ENCODE peak calls at places on chromosomes 1 and 21, in seven cellular contexts. One of them, this sample, is unnamed.
A peak's percentile ranks its signal among the peaks of the same experiment; 100 is the strongest.

GRCh38 chr21:16061194-16061593 is 331.4 kb downstream of the USP25 start:
- ATAC-seq in heart left ventricle: no peak
- ATAC-seq in left lobe of liver: no peak
- ATAC-seq in lower lobe of right lung: no peak
- ATAC-seq in body of pancreas: no peak
- ATAC-seq in foreskin keratinocyte: no peak
- ATAC-seq in activated T-cell treated with anti-CD3 and anti-CD28 coated beads, Interleukin-2, amount 50 U/mL, for 72 hours: no peak
- ATAC-seq in this sample: no peak

GRCh38 chr1:219928791-219929118 is 398 bp upstream of the SLC30A10 start:
- ATAC-seq in heart left ventricle: no peak
- ATAC-seq in foreskin keratinocyte: peak; percentile 29
- ATAC-seq in body of pancreas: no peak
- ATAC-seq in left lobe of liver: peak; percentile 45
- ATAC-seq in activated T-cell treated with anti-CD3 and anti-CD28 coated beads, Interleukin-2, amount 50 U/mL, for 72 hours: no peak
- ATAC-seq in lower lobe of right lung: no peak
- ATAC-seq in this sample: peak; percentile 23

GRCh38 chr21:31892686-31893085 is 19.9 kb downstream of the HUNK start:
- ATAC-seq in left lobe of liver: no peak
- ATAC-seq in body of pancreas: no peak
- ATAC-seq in lower lobe of right lung: no peak
- ATAC-seq in foreskin keratinocyte: no peak
- ATAC-seq in activated T-cell treated with anti-CD3 and anti-CD28 coated beads, Interleukin-2, amount 50 U/mL, for 72 hours: no peak
- ATAC-seq in heart left ventricle: no peak
- ATAC-seq in this sample: no peak

GRCh38 chr1:91693542-91693941 is 192.4 kb downstream of the TGFBR3 start:
- ATAC-seq in body of pancreas: peak; percentile 86
- ATAC-seq in lower lobe of right lung: peak; percentile 41
- ATAC-seq in left lobe of liver: peak; percentile 67
- ATAC-seq in heart left ventricle: peak; percentile 93
- ATAC-seq in foreskin keratinocyte: no peak
- ATAC-seq in activated T-cell treated with anti-CD3 and anti-CD28 coated beads, Interleukin-2, amount 50 U/mL, for 72 hours: no peak
- ATAC-seq in this sample: no peak

GRCh38 chr1:149931212-149931805 is 3.7 kb upstream of the SF3B4 start:
- ATAC-seq in lower lobe of right lung: no peak
- ATAC-seq in heart left ventricle: no peak
- ATAC-seq in body of pancreas: no peak
- ATAC-seq in left lobe of liver: no peak
- ATAC-seq in activated T-cell treated with anti-CD3 and anti-CD28 coated beads, Interleukin-2, amount 50 U/mL, for 72 hours: no peak
- ATAC-seq in foreskin keratinocyte: no peak
- ATAC-seq in this sample: no peak

GRCh38 chr1:217343907-217344306 is 287.0 kb downstream of the GPATCH2 start:
- ATAC-seq in activated T-cell treated with anti-CD3 and anti-CD28 coated beads, Interleukin-2, amount 50 U/mL, for 72 hours: no peak
- ATAC-seq in left lobe of liver: no peak
- ATAC-seq in body of pancreas: no peak
- ATAC-seq in heart left ventricle: no peak
- ATAC-seq in foreskin keratinocyte: no peak
- ATAC-seq in lower lobe of right lung: no peak
- ATAC-seq in this sample: no peak

GRCh38 chr1:16267690-16268180 is 30.8 kb upstream of the CPLANE2 start:
- ATAC-seq in left lobe of liver: no peak
- ATAC-seq in lower lobe of right lung: no peak
- ATAC-seq in body of pancreas: no peak
- ATAC-seq in heart left ventricle: no peak
- ATAC-seq in activated T-cell treated with anti-CD3 and anti-CD28 coated beads, Interleukin-2, amount 50 U/mL, for 72 hours: no peak
- ATAC-seq in foreskin keratinocyte: no peak
- ATAC-seq in this sample: no peak

GRCh38 chr1:47996406-47997226 is 569 bp downstream of the TRABD2B start:
- ATAC-seq in left lobe of liver: peak; percentile 39
- ATAC-seq in foreskin keratinocyte: peak; percentile 28
- ATAC-seq in body of pancreas: peak; percentile 41
- ATAC-seq in heart left ventricle: peak; percentile 15
- ATAC-seq in activated T-cell treated with anti-CD3 and anti-CD28 coated beads, Interleukin-2, amount 50 U/mL, for 72 hours: no peak
- ATAC-seq in lower lobe of right lung: peak; percentile 25
- ATAC-seq in this sample: peak; percentile 9

GRCh38 chr21:37592496-37592895 is 225.9 kb downstream of the DYRK1A start:
- ATAC-seq in heart left ventricle: no peak
- ATAC-seq in body of pancreas: no peak
- ATAC-seq in lower lobe of right lung: no peak
- ATAC-seq in left lobe of liver: no peak
- ATAC-seq in foreskin keratinocyte: no peak
- ATAC-seq in activated T-cell treated with anti-CD3 and anti-CD28 coated beads, Interleukin-2, amount 50 U/mL, for 72 hours: no peak
- ATAC-seq in this sample: no peak

GRCh38 chr21:38567577-38568360 is 69.5 kb upstream of the ERG start:
- ATAC-seq in heart left ventricle: no peak
- ATAC-seq in left lobe of liver: no peak
- ATAC-seq in lower lobe of right lung: no peak
- ATAC-seq in body of pancreas: no peak
- ATAC-seq in activated T-cell treated with anti-CD3 and anti-CD28 coated beads, Interleukin-2, amount 50 U/mL, for 72 hours: no peak
- ATAC-seq in foreskin keratinocyte: peak; percentile 62
- ATAC-seq in this sample: no peak

GRCh38 chr1:60989745-60990718 is 92.3 kb upstream of the NFIA start:
- ATAC-seq in left lobe of liver: no peak
- ATAC-seq in lower lobe of right lung: peak; percentile 28
- ATAC-seq in heart left ventricle: peak; percentile 83
- ATAC-seq in activated T-cell treated with anti-CD3 and anti-CD28 coated beads, Interleukin-2, amount 50 U/mL, for 72 hours: no peak
- ATAC-seq in body of pancreas: peak; percentile 35
- ATAC-seq in foreskin keratinocyte: peak; percentile 55
- ATAC-seq in this sample: no peak

GRCh38 chr1:171434717-171435346 is 50.5 kb upstream of the PRRC2C start:
- ATAC-seq in lower lobe of right lung: peak; percentile 73
- ATAC-seq in activated T-cell treated with anti-CD3 and anti-CD28 coated beads, Interleukin-2, amount 50 U/mL, for 72 hours: peak; percentile 83
- ATAC-seq in heart left ventricle: peak; percentile 79
- ATAC-seq in foreskin keratinocyte: peak; percentile 57
- ATAC-seq in left lobe of liver: no peak
- ATAC-seq in body of pancreas: peak; percentile 33
- ATAC-seq in this sample: peak; percentile 72

GRCh38 chr1:159205225-159205624 is 550 bp downstream of the ACKR1 start:
- ATAC-seq in heart left ventricle: no peak
- ATAC-seq in activated T-cell treated with anti-CD3 and anti-CD28 coated beads, Interleukin-2, amount 50 U/mL, for 72 hours: no peak
- ATAC-seq in left lobe of liver: no peak
- ATAC-seq in lower lobe of right lung: no peak
- ATAC-seq in foreskin keratinocyte: no peak
- ATAC-seq in body of pancreas: no peak
- ATAC-seq in this sample: no peak

GRCh38 chr1:227913446-227913968 is 34.2 kb downstream of the WNT9A start:
- ATAC-seq in activated T-cell treated with anti-CD3 and anti-CD28 coated beads, Interleukin-2, amount 50 U/mL, for 72 hours: no peak
- ATAC-seq in foreskin keratinocyte: no peak
- ATAC-seq in heart left ventricle: no peak
- ATAC-seq in lower lobe of right lung: no peak
- ATAC-seq in left lobe of liver: no peak
- ATAC-seq in body of pancreas: no peak
- ATAC-seq in this sample: no peak

GRCh38 chr1:43235451-43236121 is 34.2 kb upstream of the TMEM125 start:
- ATAC-seq in heart left ventricle: peak; percentile 57
- ATAC-seq in lower lobe of right lung: peak; percentile 36
- ATAC-seq in activated T-cell treated with anti-CD3 and anti-CD28 coated beads, Interleukin-2, amount 50 U/mL, for 72 hours: no peak
- ATAC-seq in foreskin keratinocyte: no peak
- ATAC-seq in body of pancreas: no peak
- ATAC-seq in left lobe of liver: peak; percentile 78
- ATAC-seq in this sample: peak; percentile 50

GRCh38 chr1:26828352-26829093 is 2.0 kb downstream of the ZDHHC18 start:
- ATAC-seq in body of pancreas: no peak
- ATAC-seq in heart left ventricle: peak; percentile 72
- ATAC-seq in foreskin keratinocyte: no peak
- ATAC-seq in left lobe of liver: peak; percentile 4
- ATAC-seq in activated T-cell treated with anti-CD3 and anti-CD28 coated beads, Interleukin-2, amount 50 U/mL, for 72 hours: no peak
- ATAC-seq in lower lobe of right lung: peak; percentile 23
- ATAC-seq in this sample: no peak

GRCh38 chr1:6491480-6491962 is at the start of gene PLEKHG5:
- ATAC-seq in body of pancreas: no peak
- ATAC-seq in activated T-cell treated with anti-CD3 and anti-CD28 coated beads, Interleukin-2, amount 50 U/mL, for 72 hours: peak; percentile 23
- ATAC-seq in foreskin keratinocyte: peak; percentile 54
- ATAC-seq in left lobe of liver: no peak
- ATAC-seq in heart left ventricle: peak; percentile 46
- ATAC-seq in lower lobe of right lung: no peak
- ATAC-seq in this sample: peak; percentile 44

GRCh38 chr1:43314233-43314632 is 13.5 kb downstream of the TIE1 start:
- ATAC-seq in foreskin keratinocyte: no peak
- ATAC-seq in left lobe of liver: no peak
- ATAC-seq in heart left ventricle: no peak
- ATAC-seq in lower lobe of right lung: no peak
- ATAC-seq in activated T-cell treated with anti-CD3 and anti-CD28 coated beads, Interleukin-2, amount 50 U/mL, for 72 hours: no peak
- ATAC-seq in body of pancreas: no peak
- ATAC-seq in this sample: no peak

GRCh38 chr1:222909586-222909985 is 94.7 kb downstream of the DISP1 start:
- ATAC-seq in heart left ventricle: peak; percentile 80
- ATAC-seq in left lobe of liver: no peak
- ATAC-seq in activated T-cell treated with anti-CD3 and anti-CD28 coated beads, Interleukin-2, amount 50 U/mL, for 72 hours: no peak
- ATAC-seq in body of pancreas: peak; percentile 38
- ATAC-seq in lower lobe of right lung: peak; percentile 91
- ATAC-seq in foreskin keratinocyte: no peak
- ATAC-seq in this sample: no peak

This sample was measured in esophagus mucosa.